ENCODE peak calls at places on chromosomes 7 and 10, in five cellular contexts. A is endothelial cell of umbilical vein, H is heart left ventricle, C is OCI-LY7, S is dorsolateral prefrontal cortex. T is an unnamed sample.

GRCh38 chr7:1603346-1604211 is 33.7 kb upstream of the PSMG3 start:
- DNase-seq in A (no peak), H (peak; percentile 38), C (no peak), S (no peak), T (no peak)

GRCh38 chr10:93267521-93267920 is 193.8 kb downstream of the CYP26A1 start:
- DNase-seq in A (no peak), H (no peak), C (no peak), S (no peak), T (no peak)

GRCh38 chr7:134448359-134449229 is 10.3 kb downstream of the AKR1B1 start:
- DNase-seq in A (peak; percentile 64), H (no peak), C (no peak), S (no peak), T (peak; percentile 92)

GRCh38 chr10:75399461-75400162 is 2.0 kb downstream of the ZNF503 start:
- DNase-seq in A (peak; percentile 75), H (peak; percentile 92), C (no peak), S (peak; percentile 66), T (peak; percentile 83)

GRCh38 chr7:28748346-28748745 is 209.8 kb downstream of the TRIL start:
- DNase-seq in A (no peak), H (no peak), C (no peak), S (no peak), T (no peak)

GRCh38 chr10:12719365-12719764 is 282.1 kb downstream of the CCDC3 start:
- DNase-seq in A (peak; percentile 46), H (no peak), C (no peak), S (no peak), T (peak; percentile 89)

GRCh38 chr10:100528123-100528884 is 1.4 kb downstream of the NDUFB8 start:
- DNase-seq in A (peak; percentile 59), H (no peak), C (no peak), S (no peak), T (peak; percentile 38)

GRCh38 chr10:49310460-49310859 is 11.5 kb downstream of the C10orf71 start:
- DNase-seq in A (no peak), H (no peak), C (no peak), S (no peak), T (no peak)

GRCh38 chr7:12888727-12889126 is 201.3 kb downstream of the ARL4A start:
- DNase-seq in A (peak; percentile 14), H (no peak), C (no peak), S (no peak), T (no peak)

GRCh38 chr10:117454502-117454901 is 79.3 kb upstream of the PDZD8 start:
- DNase-seq in A (peak; percentile 32), H (no peak), C (no peak), S (no peak), T (peak; percentile 45)

GRCh38 chr7:80439894-80440811 is 71.7 kb downstream of the GNAT3 start:
- DNase-seq in A (peak; percentile 31), H (no peak), C (no peak), S (no peak), T (peak; percentile 42)

GRCh38 chr10:69100136-69100872 is 12.4 kb downstream of the SRGN start:
- DNase-seq in A (no peak), H (no peak), C (no peak), S (no peak), T (no peak)

GRCh38 chr7:7577888-7578287 is 11.2 kb downstream of the MIOS start:
- DNase-seq in A (no peak), H (no peak), C (peak; percentile 11), S (no peak), T (no peak)

GRCh38 chr7:39811161-39811614 is 138.9 kb upstream of the CDK13 start:
- DNase-seq in A (no peak), H (no peak), C (no peak), S (no peak), T (peak; percentile 77)

GRCh38 chr10:84095821-84096497 is 43.4 kb upstream of the GHITM start:
- DNase-seq in A (peak; percentile 76), H (no peak), C (no peak), S (no peak), T (peak; percentile 2)

GRCh38 chr7:264541-265191 is 25.3 kb upstream of the FOXL3 start:
- DNase-seq in A (no peak), H (peak; percentile 52), C (no peak), S (no peak), T (peak; percentile 40)

GRCh38 chr10:102657984-102658724 is 13.9 kb downstream of the TRIM8 start:
- DNase-seq in A (peak; percentile 65), H (peak; percentile 62), C (no peak), S (no peak), T (peak; percentile 33)

GRCh38 chr7:68176974-68177373 is 1180.3 kb downstream of the TYW1 start:
- DNase-seq in A (no peak), H (no peak), C (peak; percentile 60), S (peak; percentile 43), T (peak; percentile 30)

GRCh38 chr10:97722980-97723379 is 9.4 kb downstream of the MARVELD1 start:
- DNase-seq in A (no peak), H (no peak), C (no peak), S (no peak), T (peak; percentile 34)

GRCh38 chr7:8724080-8724718 is 290.8 kb downstream of the NXPH1 start:
- DNase-seq in A (no peak), H (no peak), C (peak; percentile 40), S (peak; percentile 14), T (peak; percentile 32)

GRCh38 chr7:139916717-139917395 is 87.8 kb downstream of the TBXAS1 start:
- DNase-seq in A (no peak), H (no peak), C (peak; percentile 96), S (no peak), T (no peak)

GRCh38 chr10:111077715-111078504 is 1.1 kb downstream of the ADRA2A start:
- DNase-seq in A (peak; percentile 13), H (no peak), C (no peak), S (peak; percentile 41), T (peak; percentile 8)

GRCh38 chr10:110226926-110227641 is 19.7 kb downstream of the MXI1 start:
- DNase-seq in A (no peak), H (peak; percentile 90), C (no peak), S (peak; percentile 38), T (no peak)

GRCh38 chr10:108566216-108567107 is 1356.8 kb downstream of the XPNPEP1 start:
- DNase-seq in A (no peak), H (no peak), C (no peak), S (no peak), T (no peak)

GRCh38 chr10:97533888-97534287 is 35.2 kb downstream of the UBTD1 start:
- DNase-seq in A (no peak), H (no peak), C (no peak), S (no peak), T (no peak)

DNA sequence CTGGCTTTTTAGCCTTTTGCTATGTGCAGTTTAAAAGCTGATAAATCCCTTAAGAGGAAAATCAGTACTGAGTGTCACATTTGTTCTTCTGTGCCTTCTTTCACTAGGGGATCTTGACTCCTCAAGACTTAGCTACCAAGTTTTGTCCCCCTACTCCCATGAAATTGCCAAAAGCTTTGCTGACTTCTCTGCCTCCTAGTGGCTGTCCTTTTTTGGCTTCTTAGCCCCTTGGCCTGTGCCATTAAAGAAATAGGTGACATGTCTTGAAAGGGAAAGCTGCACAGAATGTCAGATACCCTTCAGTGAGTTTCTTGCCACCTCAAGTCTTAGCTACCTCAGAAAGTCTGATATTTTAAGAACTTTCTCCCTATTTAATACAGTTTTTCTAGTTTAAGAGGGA is 10.5 kb downstream of the MKLN1 start:
- DNase-seq in A (no peak), H (no peak), C (no peak), S (no peak), T (no peak)
- TF ChIP-seq CTCF in A (no peak), H (no peak), C (peak; percentile 11), S (no peak), T (no peak)

GRCh38 chr7:95240910-95241309 is 83.4 kb downstream of the PON1 start:
- DNase-seq in A (no peak), H (no peak), C (no peak), S (no peak), T (no peak)

DNA sequence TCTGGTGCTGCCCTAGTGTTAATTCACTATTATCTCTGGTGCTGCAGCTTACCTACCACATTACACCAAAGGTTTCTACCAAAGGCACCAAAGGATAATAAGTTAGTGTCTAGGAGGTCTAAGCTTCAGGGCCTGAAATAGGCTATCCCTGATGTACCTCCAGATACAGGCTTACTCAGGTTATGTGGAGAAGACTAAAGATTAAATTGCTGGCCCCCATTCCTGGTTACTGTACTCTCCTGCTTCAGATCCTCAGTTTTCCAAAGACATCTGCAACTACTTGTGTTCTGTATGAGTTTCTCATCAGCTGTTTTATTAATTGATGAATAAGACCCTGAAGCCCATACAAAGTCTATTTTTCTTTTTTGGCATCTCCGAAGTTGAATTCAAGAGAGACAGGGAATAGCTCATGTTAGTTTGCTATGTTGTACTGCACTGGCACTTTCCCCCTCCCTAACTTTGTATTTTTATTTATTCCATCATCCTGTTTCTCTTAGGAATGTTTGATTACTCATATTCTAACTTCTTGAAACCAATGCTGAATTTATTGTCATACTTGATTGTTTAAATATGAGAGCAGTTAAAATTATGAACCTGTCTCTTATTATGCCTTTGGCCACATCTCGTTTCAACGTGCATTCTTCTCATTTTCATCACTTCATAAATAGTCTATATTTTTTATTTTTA is 85.9 kb downstream of the PON1 start:
- DNase-seq in A (no peak), H (no peak), C (no peak), S (no peak), T (no peak)
- H3K4me3 ChIP-seq in A (no peak overlapping the region), H (no peak overlapping the region), C (no peak overlapping the region), S (no peak overlapping the region), T (no peak overlapping the region)

GRCh38 chr10:118754556-118755423 is at the start of gene CACUL1:
- DNase-seq in A (peak; percentile 100), H (peak; percentile 100), C (peak; percentile 99), S (peak; percentile 100), T (peak; percentile 100)
- TF ChIP-seq CTCF in A (no peak), H (no peak), C (no peak), S (peak; percentile 30), T (no peak)

DNA sequence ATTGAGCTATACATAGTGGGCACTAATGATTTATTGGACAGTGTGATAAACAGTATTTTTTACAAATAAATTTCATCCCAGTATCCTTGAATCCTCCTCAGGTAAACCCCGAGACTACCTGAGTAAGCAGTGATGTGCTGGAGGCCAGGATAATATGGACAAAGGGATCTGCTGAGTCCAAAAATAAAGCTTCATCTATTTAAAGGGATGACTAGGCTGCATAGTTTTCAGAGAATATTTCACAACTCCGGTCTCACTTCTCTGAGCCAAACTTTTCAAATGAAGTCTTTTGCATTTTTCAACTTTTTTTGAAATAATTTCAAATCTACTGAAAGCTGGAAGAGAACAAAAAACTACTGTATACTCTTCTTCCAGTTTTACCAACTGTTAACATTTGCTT is 2.5 kb downstream of the ACTR3B start:
- DNase-seq in A (no peak), H (no peak), C (no peak), S (no peak), T (peak; percentile 48)
- H3K4me3 ChIP-seq in A (no peak overlapping the region), H (no peak overlapping the region), C (no peak overlapping the region), S (no peak overlapping the region), T (no peak overlapping the region)

GRCh38 chr10:44343836-44344235 is 41.1 kb downstream of the CXCL12 start:
- DNase-seq in A (no peak), H (no peak), C (no peak), S (no peak), T (no peak)
- TF ChIP-seq CTCF in A (no peak), H (no peak), C (no peak), S (no peak), T (no peak)

T was measured in epithelial cell of esophagus.